ENCODE peak calls at places on chromosomes 6 and 20, in seven cellular contexts. I is epithelial cell of proximal tubule, L is colonic mucosa, Q is keratinocyte, Y is pancreas, W is mesothelial cell of epicardium, H is lower leg skin. V is an unnamed sample.

GRCh38 chr6:137982418-137983189 is 115.5 kb downstream of the TNFAIP3 start:
- DNase-seq in Q (no peak), Y (no peak), L (no peak), H (no peak), I (no peak), W (no peak), V (no peak)

GRCh38 chr6:155599571-155599970 is 143.9 kb upstream of the NOX3 start:
- DNase-seq in I (no peak), L (no peak), W (no peak), Y (no peak), H (no peak), Q (no peak), V (no peak)

GRCh38 chr6:89966250-89966588 is 72.0 kb downstream of the GJA10 start:
- DNase-seq in Y (no peak), H (no peak), L (no peak), W (no peak), I (no peak), Q (no peak), V (no peak)

GRCh38 chr6:17015144-17015543 is 86.7 kb upstream of the STMND1 start:
- DNase-seq in I (no peak), Q (peak; percentile 23), Y (no peak), W (no peak), L (no peak), H (no peak), V (no peak)

GRCh38 chr6:121597654-121598053 is 162.2 kb downstream of the GJA1 start:
- DNase-seq in Q (no peak), I (no peak), Y (no peak), L (no peak), W (no peak), H (no peak), V (no peak)

GRCh38 chr20:47951521-47951951 is 166.3 kb upstream of the SULF2 start:
- DNase-seq in H (no peak), W (no peak), Q (no peak), I (no peak), Y (no peak), L (no peak), V (no peak)

GRCh38 chr6:115914098-115914497 is 146.6 kb downstream of the FRK start:
- DNase-seq in Q (no peak), H (no peak), Y (no peak), I (no peak), W (no peak), L (no peak), V (no peak)

GRCh38 chr20:34066476-34067090 is 45.5 kb downstream of the EIF2S2 start:
- DNase-seq in Q (no peak), I (no peak), Y (no peak), H (no peak), L (no peak), W (no peak), V (no peak)

GRCh38 chr6:16721977-16722376 is 39.3 kb downstream of the ATXN1 start:
- DNase-seq in H (no peak), Y (no peak), I (no peak), L (no peak), Q (no peak), W (no peak), V (no peak)

GRCh38 chr20:10367921-10368701 is 65.9 kb downstream of the MKKS start:
- DNase-seq in Q (no peak), Y (no peak), H (no peak), W (no peak), I (no peak), L (no peak), V (no peak)

GRCh38 chr6:167906899-167907298 is 80.2 kb downstream of the AFDN start:
- DNase-seq in Y (no peak), I (peak; percentile 20), Q (no peak), W (no peak), L (peak; percentile 58), H (peak; percentile 35), V (peak; percentile 73)

GRCh38 chr20:57748601-57749130 is 38.9 kb upstream of the PMEPA1 start:
- DNase-seq in W (peak; percentile 57), Q (peak; percentile 88), Y (peak; percentile 89), L (peak; percentile 81), H (peak; percentile 54), I (peak; percentile 66), V (peak; percentile 80)

GRCh38 chr6:37495199-37495913 is 4.3 kb downstream of the CCDC167 start:
- DNase-seq in I (no peak), H (no peak), L (no peak), Y (no peak), Q (no peak), W (no peak), V (no peak)

GRCh38 chr6:150721411-150722266 is 122.0 kb downstream of the PLEKHG1 start:
- DNase-seq in Y (no peak), H (no peak), I (no peak), Q (no peak), W (no peak), L (no peak), V (no peak)

GRCh38 chr6:56356431-56356830 is 109.1 kb upstream of the COL21A1 start:
- DNase-seq in H (no peak), L (no peak), Y (no peak), W (no peak), Q (no peak), I (no peak), V (no peak)

GRCh38 chr20:24971702-24972101 is 20.8 kb downstream of the APMAP start:
- DNase-seq in W (no peak), H (no peak), Q (no peak), L (no peak), Y (no peak), I (no peak), V (no peak)

GRCh38 chr20:63132715-63133471 is 83.0 kb downstream of the YTHDF1 start:
- DNase-seq in Q (no peak), L (no peak), W (peak; percentile 16), I (no peak), H (no peak), Y (peak; percentile 38), V (peak; percentile 36)

GRCh38 chr20:18466574-18466893 is 296 bp downstream of the DZANK1 start:
- DNase-seq in L (no peak), Y (no peak), I (no peak), W (no peak), Q (no peak), H (no peak), V (no peak)

GRCh38 chr6:53038148-53038547 is 27.1 kb upstream of the FBXO9 start:
- DNase-seq in W (no peak), L (no peak), Q (no peak), Y (no peak), H (no peak), I (no peak), V (no peak)

GRCh38 chr20:2086980-2087377 is 14.6 kb upstream of the STK35 start:
- DNase-seq in Q (no peak), Y (no peak), L (no peak), I (no peak), W (no peak), H (no peak), V (no peak)

GRCh38 chr6:45377041-45377554 is 636 bp downstream of the SUPT3H start:
- DNase-seq in H (peak; percentile 63), I (no peak), W (no peak), Y (no peak), L (peak; percentile 78), Q (no peak), V (peak; percentile 78)

GRCh38 chr6:123321020-123321419 is 315.7 kb downstream of the TRDN start:
- DNase-seq in Y (no peak), Q (no peak), W (no peak), L (no peak), I (no peak), H (no peak), V (no peak)

GRCh38 chr6:123316733-123317323 is 319.9 kb downstream of the TRDN start:
- DNase-seq in Q (no peak), H (no peak), L (no peak), Y (no peak), W (no peak), I (no peak), V (no peak)
- TF ChIP-seq CTCF in Q (no peak), H (no peak), L (peak; percentile 46), Y (no peak), W (peak; percentile 97), I (no peak), V (peak; percentile 45)

GRCh38 chr6:159833556-159833955 is 33.5 kb downstream of the PNLDC1 start:
- DNase-seq in Y (no peak), I (no peak), W (no peak), L (no peak), H (no peak), Q (no peak), V (no peak)
- TF ChIP-seq CTCF in Y (no peak), I (no peak), W (no peak), L (no peak), H (no peak), Q (no peak), V (no peak)

DNA sequence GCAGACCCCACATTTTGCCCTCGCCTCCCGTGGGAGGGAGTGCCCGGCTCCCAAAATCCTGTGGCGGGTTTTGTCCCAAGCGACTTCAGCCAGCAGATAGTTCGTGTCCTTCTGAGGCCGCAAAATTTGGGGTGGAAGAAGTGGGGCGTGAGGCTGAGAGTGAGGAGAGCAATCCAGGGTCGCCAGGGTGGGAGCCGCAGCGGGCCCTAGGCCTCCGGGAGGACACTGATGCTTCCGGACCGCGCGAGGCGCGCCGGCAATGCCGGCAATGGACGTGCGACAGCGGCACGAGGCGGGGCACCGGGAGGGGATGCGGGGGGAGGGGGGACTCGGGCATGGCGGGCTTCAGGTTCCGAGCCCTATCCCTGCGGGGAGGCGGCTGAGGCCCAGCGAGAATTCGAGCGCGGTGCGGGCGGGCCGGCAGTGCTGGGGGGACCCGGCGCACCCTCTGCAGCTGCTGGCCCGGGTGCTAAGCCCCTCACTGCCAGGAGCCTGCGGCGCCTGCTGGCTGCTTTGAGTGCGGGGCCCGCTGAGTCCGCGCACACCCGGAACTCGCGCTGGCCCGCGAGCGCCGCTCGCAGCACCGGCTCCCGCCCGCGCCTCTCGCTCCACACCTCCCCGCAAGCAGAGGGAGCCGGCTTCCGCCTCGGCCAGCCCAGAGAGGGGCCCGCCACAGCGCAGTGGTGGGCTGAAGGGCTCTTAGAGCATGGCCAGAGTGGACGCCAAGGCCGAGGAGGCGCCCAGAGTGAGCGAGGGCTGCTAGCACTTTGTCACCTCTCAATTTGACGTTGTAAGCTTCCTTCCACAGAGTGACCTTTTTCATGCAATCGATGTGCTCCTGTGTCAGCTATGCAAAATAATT is 143.8 kb downstream of the LPA start:
- DNase-seq in Q (no peak), W (peak; percentile 48), L (peak; percentile 86), H (no peak), I (no peak), Y (peak; percentile 93), V (peak; percentile 86)
- TF ChIP-seq CTCF in Q (no peak), W (peak; percentile 95), L (no peak), H (no peak), I (no peak), Y (peak; percentile 96), V (peak; percentile 4)

GRCh38 chr6:112881828-112882227 is 534.7 kb downstream of the RFPL4B start:
- DNase-seq in Q (no peak), I (no peak), L (no peak), H (no peak), W (no peak), Y (no peak), V (no peak)

GRCh38 chr6:112882381-112882780 is 535.3 kb downstream of the RFPL4B start:
- DNase-seq in W (no peak), Q (no peak), L (no peak), H (no peak), Y (no peak), I (no peak), V (no peak)

GRCh38 chr6:112877134-112878100 is 530.3 kb downstream of the RFPL4B start:
- DNase-seq in H (no peak), Y (no peak), L (no peak), W (no peak), I (peak; percentile 78), Q (no peak), V (no peak)

GRCh38 chr6:112881027-112881426 is 533.9 kb downstream of the RFPL4B start:
- DNase-seq in Y (no peak), H (no peak), L (no peak), I (no peak), Q (no peak), W (no peak), V (no peak)

GRCh38 chr6:112879920-112880413 is 532.8 kb downstream of the RFPL4B start:
- DNase-seq in W (no peak), Q (no peak), H (no peak), Y (peak; percentile 63), I (no peak), L (peak; percentile 21), V (peak; percentile 54)
- TF ChIP-seq CTCF in W (no peak), Q (no peak), H (no peak), Y (no peak), I (no peak), L (no peak), V (no peak)

V was measured in Peyer's patch.